ENCODE peak calls at places on chromosomes 7 and 10, in eight cellular contexts. B, V, E, W, F, Z, A and O are unnamed samples. For H3K4me1, the result is how much of the 10 kb centered on the place peaks cover.

GRCh38 chr7:97020601-97021442 is 3.8 kb downstream of the DLX5 start:
- DNase-seq in V (no peak), F (peak), E (no peak), W (no peak), A (no peak), B (no peak), Z (no peak), O (no peak)

GRCh38 chr7:71237945-71238344 is 106.0 kb downstream of the GALNT17 start:
- DNase-seq in A (no peak), V (peak), B (no peak), E (no peak), W (no peak), F (peak), Z (no peak), O (no peak)

GRCh38 chr7:134101716-134102115 is 25.4 kb upstream of the LRGUK start:
- DNase-seq in A (no peak), W (no peak), F (no peak), E (no peak), Z (no peak), V (no peak), B (no peak), O (no peak)

GRCh38 chr7:137169282-137169698 is 174.2 kb downstream of the PTN start:
- DNase-seq in V (peak), E (peak), W (peak), Z (peak), A (peak), F (peak), B (peak), O (peak)

GRCh38 chr10:131576341-131577177 is 265.0 kb upstream of the TCERG1L start:
- DNase-seq in E (no peak), B (peak), F (no peak), A (no peak), Z (no peak), V (no peak), W (no peak), O (peak)

GRCh38 chr7:44980393-44981034 is 1.7 kb upstream of the MYO1G start:
- DNase-seq in W (no peak), B (no peak), F (no peak), E (peak), A (peak), V (no peak), Z (no peak), O (no peak)

GRCh38 chr7:80907141-80907601 is 11.7 kb downstream of the SEMA3C start:
- DNase-seq in A (no peak), V (no peak), E (no peak), W (no peak), Z (no peak), F (no peak), B (no peak), O (no peak)

GRCh38 chr10:51667992-51668689 is 31.3 kb downstream of the CSTF2T start:
- DNase-seq in A (peak), B (no peak), Z (no peak), W (no peak), F (no peak), E (peak), V (no peak), O (no peak)

GRCh38 chr10:27464993-27465392 is 39.1 kb upstream of the RAB18 start:
- DNase-seq in V (no peak), E (no peak), Z (no peak), W (peak), F (no peak), A (no peak), B (no peak), O (no peak)

GRCh38 chr10:80452688-80453391 is 1.3 kb upstream of the TSPAN14 start:
- DNase-seq in B (no peak), V (no peak), E (no peak), Z (no peak), W (no peak), A (no peak), F (no peak), O (no peak)

GRCh38 chr10:127944256-127944655 is 37.4 kb downstream of the PTPRE start:
- DNase-seq in F (no peak), V (no peak), Z (no peak), E (no peak), B (no peak), A (no peak), W (no peak), O (peak)

GRCh38 chr10:36840793-36841192 is 284.6 kb upstream of the ANKRD30A start:
- DNase-seq in Z (no peak), E (no peak), B (no peak), V (no peak), A (no peak), W (no peak), F (no peak), O (no peak)
- H3K4me3 ChIP-seq in Z (no peak), E (no peak), B (no peak), V (no peak), A (no peak), W (no peak), F (no peak), O (no peak)

GRCh38 chr7:68754414-68754813 is 843.9 kb upstream of the AUTS2 start:
- DNase-seq in E (no peak), Z (no peak), B (no peak), F (no peak), W (no peak), V (no peak), A (no peak), O (no peak)
- TF ChIP-seq CTCF in E (no peak), Z (no peak), B (no peak), F (no peak), W (no peak), V (no peak), A (no peak), O (no peak)

GRCh38 chr7:129588268-129588667 is 23.3 kb upstream of the NRF1 start:
- DNase-seq in W (no peak), E (no peak), A (no peak), B (no peak), F (no peak), V (no peak), Z (no peak), O (no peak)
- H3K4me1 ChIP-seq in W (under half), E (under half), A (under half), B (under half), F (under half), V (under half), Z (half or more), O (under half)

DNA sequence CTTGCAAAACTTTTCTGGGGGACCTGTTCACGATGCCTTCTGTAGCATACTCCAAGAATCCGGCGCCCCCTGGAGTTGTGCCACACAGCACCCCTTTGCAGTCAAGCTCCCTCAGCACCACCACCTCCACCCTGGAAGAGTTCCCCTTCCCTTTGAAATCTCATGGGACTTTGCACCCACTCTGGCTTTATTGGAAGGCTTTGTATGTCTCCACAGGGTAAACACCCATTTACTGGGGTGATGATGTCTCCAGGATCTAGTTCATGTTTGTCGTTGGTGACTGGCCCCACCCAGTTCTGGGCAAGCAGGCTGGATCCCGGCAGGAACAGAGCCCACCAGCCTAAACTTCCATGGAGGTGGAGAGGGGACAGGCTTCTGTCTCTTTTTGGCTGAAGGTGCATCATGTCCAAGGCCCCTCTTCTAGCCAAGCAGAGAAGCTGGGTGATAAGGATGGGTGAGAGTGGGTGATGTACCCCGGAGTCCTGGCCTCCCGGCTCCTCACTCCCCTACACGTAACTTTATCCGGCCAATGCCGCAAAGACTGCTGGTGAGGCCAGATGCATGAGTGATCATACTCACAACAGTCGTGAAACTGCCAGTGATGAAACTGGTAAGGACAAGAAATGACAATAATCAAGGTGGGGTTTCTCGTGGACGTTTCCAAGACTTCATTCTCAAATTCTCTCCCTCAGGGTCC is 727 bp upstream of the CLDN4 start:
- DNase-seq in B (no peak), Z (no peak), W (no peak), F (no peak), E (no peak), V (no peak), A (no peak), O (no peak)
- H3K4me3 ChIP-seq in B (no peak), Z (no peak), W (no peak), F (no peak), E (no peak), V (no peak), A (no peak), O (no peak)

DNA sequence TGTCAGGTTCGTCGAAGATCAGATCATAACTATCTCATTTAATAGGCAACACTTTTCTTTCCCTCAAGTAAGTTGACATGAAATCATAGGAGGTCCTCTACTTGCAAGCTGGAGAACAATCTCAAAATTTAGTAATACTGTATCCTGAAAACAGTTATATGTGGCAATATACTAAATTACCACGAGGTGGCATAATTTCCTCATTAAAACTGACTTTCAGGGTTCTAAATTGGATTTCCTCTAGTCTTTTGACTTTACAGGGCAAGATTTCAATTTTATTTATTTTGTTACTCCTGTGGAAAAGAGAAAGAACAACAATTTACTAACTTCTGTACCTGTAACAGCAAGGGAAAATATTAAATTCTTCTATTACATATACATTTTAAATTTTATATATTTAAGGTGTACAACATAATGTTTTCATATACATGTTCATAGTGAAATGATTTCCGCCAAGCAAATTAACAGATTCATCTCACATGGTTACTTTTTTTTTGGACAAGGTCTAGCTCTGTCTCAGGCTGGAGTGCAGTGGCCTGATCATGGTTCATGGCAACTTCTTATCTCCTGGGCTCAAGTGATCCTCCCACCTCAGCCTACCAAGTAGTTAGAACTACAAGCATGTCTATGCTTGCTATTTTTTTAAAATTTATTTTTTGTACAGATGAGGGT is 53.4 kb upstream of the CYP2C18 start:
- DNase-seq in A (peak), Z (peak), V (no peak), B (no peak), F (peak), W (peak), E (peak), O (no peak)
- TF ChIP-seq CTCF in A (peak), Z (peak), V (peak), B (peak), F (peak), W (peak), E (peak), O (no peak)

GRCh38 chr10:71970869-71971268 is 6.7 kb downstream of the CHST3 start:
- DNase-seq in Z (no peak), E (peak), V (no peak), W (no peak), F (no peak), A (no peak), B (no peak), O (no peak)
- H3K4me1 ChIP-seq in Z (half or more), E (under half), V (half or more), W (under half), F (under half), A (under half), B (half or more), O (half or more)

GRCh38 chr7:139105037-139105382 is 4.5 kb downstream of the ZC3HAV1 start:
- DNase-seq in V (no peak), Z (no peak), B (no peak), F (no peak), W (peak), E (no peak), A (no peak), O (no peak)

GRCh38 chr7:139109983-139110411 is 477 bp upstream of the ZC3HAV1 start:
- DNase-seq in W (no peak), B (no peak), A (no peak), E (no peak), V (no peak), Z (no peak), F (no peak), O (no peak)

GRCh38 chr7:139109188-139109982 is at the start of gene ZC3HAV1:
- DNase-seq in B (peak), A (peak), F (peak), V (peak), W (peak), Z (peak), E (peak), O (peak)

GRCh38 chr7:139108256-139109187 is 998 bp downstream of the ZC3HAV1 start:
- DNase-seq in V (peak), W (peak), E (peak), B (no peak), Z (peak), F (peak), A (peak), O (no peak)

GRCh38 chr7:139106959-139107358 is 2.6 kb downstream of the ZC3HAV1 start:
- DNase-seq in B (no peak), E (no peak), W (peak), Z (no peak), A (no peak), V (no peak), F (no peak), O (no peak)
- H3K4me3 ChIP-seq in B (no peak), E (peak), W (peak), Z (peak), A (no peak), V (peak), F (no peak), O (peak)

DNA sequence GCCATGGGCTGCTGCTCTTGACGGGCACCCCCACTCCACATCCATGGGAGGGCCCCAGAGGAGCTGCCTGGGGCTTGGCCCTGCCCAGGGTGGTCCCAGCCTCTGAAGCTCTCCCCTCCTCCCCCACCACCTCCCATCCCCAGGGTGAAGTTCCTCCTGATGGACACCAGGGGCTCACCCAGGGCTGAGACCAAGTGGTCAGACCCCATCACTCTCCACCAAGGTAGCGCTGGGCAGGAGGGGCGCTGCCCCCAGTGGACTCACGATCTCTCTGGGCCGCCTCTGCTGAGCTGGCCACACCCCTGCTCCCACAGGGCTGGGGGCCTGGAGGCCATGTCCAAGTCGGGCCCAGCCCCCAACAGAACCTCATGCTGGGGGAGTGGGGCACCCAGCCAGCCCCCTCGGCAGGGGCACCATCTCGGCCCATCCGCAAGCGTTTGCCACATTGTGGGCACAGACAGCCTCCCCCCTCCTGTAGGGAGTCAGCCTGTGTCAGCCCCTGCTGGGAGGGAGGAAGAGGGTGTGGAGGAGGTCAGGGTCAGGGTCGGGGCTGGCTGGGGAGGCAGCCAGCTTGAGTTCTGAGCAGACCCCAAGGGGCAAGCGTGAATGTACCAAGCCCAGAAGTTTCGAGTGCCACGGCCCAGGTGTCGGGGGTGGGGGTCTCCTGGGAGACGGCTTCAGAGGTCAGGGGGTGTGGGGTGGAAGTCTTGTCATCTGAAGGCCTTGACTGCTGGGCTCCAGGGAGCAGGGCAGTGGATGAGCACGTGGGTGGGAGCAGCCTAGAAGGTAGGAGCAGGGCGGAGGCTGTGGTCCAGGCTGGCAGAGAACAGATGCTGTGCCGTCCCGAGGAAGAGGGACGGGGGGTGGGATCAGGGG is 2.8 kb downstream of the UPK3B start:
- DNase-seq in W (no peak), E (no peak), V (no peak), A (no peak), F (peak), Z (peak), B (peak), O (no peak)
- TF ChIP-seq CTCF in W (no peak), E (peak), V (peak), A (peak), F (peak), Z (peak), B (no peak), O (no peak)

DNA sequence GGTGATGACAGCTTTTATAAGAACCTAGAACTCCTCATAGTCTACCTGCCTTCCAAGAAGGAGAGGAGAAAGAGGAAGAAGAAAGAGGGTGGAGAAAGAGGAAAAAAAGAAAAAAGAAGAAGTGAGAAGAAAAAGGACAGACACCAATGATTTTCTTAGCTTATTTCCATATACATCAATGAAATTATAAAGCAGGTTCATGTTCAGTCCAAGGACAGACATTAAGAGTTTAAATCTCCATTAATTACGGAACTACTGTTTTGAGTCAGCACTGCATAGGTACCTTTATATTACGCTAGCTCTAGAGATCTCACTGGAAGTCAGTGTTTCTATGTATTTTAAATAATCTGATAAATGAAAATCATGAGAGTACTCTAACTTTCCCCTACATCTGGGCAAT is 309.0 kb upstream of the HGF start:
- DNase-seq in E (no peak), B (no peak), Z (no peak), A (no peak), F (no peak), W (no peak), V (no peak), O (no peak)
- H3K4me1 ChIP-seq in E (under half), B (under half), Z (under half), A (under half), F (under half), W (under half), V (under half), O (under half)